ENCODE peak calls at places on chromosomes 13 and 19, in ten cellular contexts. One of them, this sample, is unnamed.

GRCh38 chr19:55392820-55393219 is 7.1 kb downstream of the RPL28 start:
- DNase-seq in frontal cortex: no peak
- DNase-seq in lower leg skin: no peak
- DNase-seq in non-pigmented ciliary epithelial cell: no peak
- DNase-seq in astrocyte of the spinal cord: no peak
- DNase-seq in Karpas-422: no peak
- DNase-seq in T-helper 2 cell: no peak
- DNase-seq in DMS 273 treated with DMSO at 0.1 percent for 48 hours: no peak
- DNase-seq in activated CD4-positive, alpha-beta T cell treated with anti-CD3 and anti-CD28 coated beads for 48 hours: no peak
- DNase-seq in AG09309: no peak
- DNase-seq in this sample: no peak

GRCh38 chr13:89541091-89542030 is 1806.1 kb upstream of the MIR17HG start:
- DNase-seq in frontal cortex: no peak
- DNase-seq in lower leg skin: no peak
- DNase-seq in non-pigmented ciliary epithelial cell: no peak
- DNase-seq in astrocyte of the spinal cord: no peak
- DNase-seq in Karpas-422: no peak
- DNase-seq in T-helper 2 cell: no peak
- DNase-seq in DMS 273 treated with DMSO at 0.1 percent for 48 hours: no peak
- DNase-seq in activated CD4-positive, alpha-beta T cell treated with anti-CD3 and anti-CD28 coated beads for 48 hours: no peak
- DNase-seq in AG09309: no peak
- DNase-seq in this sample: no peak

GRCh38 chr13:75635621-75636338 is at the start of gene LMO7:
- DNase-seq in frontal cortex: peak; percentile 64
- DNase-seq in lower leg skin: peak; percentile 16
- DNase-seq in non-pigmented ciliary epithelial cell: no peak
- DNase-seq in astrocyte of the spinal cord: peak; percentile 73
- DNase-seq in Karpas-422: no peak
- DNase-seq in T-helper 2 cell: peak; percentile 37
- DNase-seq in DMS 273 treated with DMSO at 0.1 percent for 48 hours: no peak
- DNase-seq in activated CD4-positive, alpha-beta T cell treated with anti-CD3 and anti-CD28 coated beads for 48 hours: peak; percentile 39
- DNase-seq in AG09309: no peak
- DNase-seq in this sample: peak; percentile 49

GRCh38 chr19:35655600-35655999 is 7.5 kb downstream of the COX6B1 start:
- DNase-seq in frontal cortex: no peak
- DNase-seq in lower leg skin: no peak
- DNase-seq in non-pigmented ciliary epithelial cell: no peak
- DNase-seq in astrocyte of the spinal cord: no peak
- DNase-seq in Karpas-422: no peak
- DNase-seq in T-helper 2 cell: no peak
- DNase-seq in DMS 273 treated with DMSO at 0.1 percent for 48 hours: no peak
- DNase-seq in activated CD4-positive, alpha-beta T cell treated with anti-CD3 and anti-CD28 coated beads for 48 hours: no peak
- DNase-seq in AG09309: no peak
- DNase-seq in this sample: no peak

GRCh38 chr19:38675611-38676010 is 28.2 kb downstream of the ACTN4 start:
- DNase-seq in frontal cortex: no peak
- DNase-seq in lower leg skin: no peak
- DNase-seq in non-pigmented ciliary epithelial cell: no peak
- DNase-seq in astrocyte of the spinal cord: no peak
- DNase-seq in Karpas-422: no peak
- DNase-seq in T-helper 2 cell: no peak
- DNase-seq in DMS 273 treated with DMSO at 0.1 percent for 48 hours: no peak
- DNase-seq in activated CD4-positive, alpha-beta T cell treated with anti-CD3 and anti-CD28 coated beads for 48 hours: no peak
- DNase-seq in AG09309: no peak
- DNase-seq in this sample: no peak

GRCh38 chr13:71626396-71626795 is 240.6 kb downstream of the DACH1 start:
- DNase-seq in frontal cortex: no peak
- DNase-seq in lower leg skin: no peak
- DNase-seq in non-pigmented ciliary epithelial cell: no peak
- DNase-seq in astrocyte of the spinal cord: no peak
- DNase-seq in Karpas-422: no peak
- DNase-seq in T-helper 2 cell: no peak
- DNase-seq in DMS 273 treated with DMSO at 0.1 percent for 48 hours: no peak
- DNase-seq in activated CD4-positive, alpha-beta T cell treated with anti-CD3 and anti-CD28 coated beads for 48 hours: no peak
- DNase-seq in AG09309: no peak
- DNase-seq in this sample: no peak

GRCh38 chr13:57704031-57704430 is 72.5 kb downstream of the PCDH17 start:
- DNase-seq in frontal cortex: no peak
- DNase-seq in lower leg skin: no peak
- DNase-seq in non-pigmented ciliary epithelial cell: no peak
- DNase-seq in astrocyte of the spinal cord: no peak
- DNase-seq in Karpas-422: no peak
- DNase-seq in T-helper 2 cell: no peak
- DNase-seq in DMS 273 treated with DMSO at 0.1 percent for 48 hours: no peak
- DNase-seq in activated CD4-positive, alpha-beta T cell treated with anti-CD3 and anti-CD28 coated beads for 48 hours: no peak
- DNase-seq in AG09309: no peak
- DNase-seq in this sample: no peak

GRCh38 chr19:33377586-33378475 is 4.3 kb downstream of the CEBPG start:
- DNase-seq in frontal cortex: no peak
- DNase-seq in lower leg skin: no peak
- DNase-seq in non-pigmented ciliary epithelial cell: no peak
- DNase-seq in astrocyte of the spinal cord: no peak
- DNase-seq in Karpas-422: no peak
- DNase-seq in T-helper 2 cell: no peak
- DNase-seq in DMS 273 treated with DMSO at 0.1 percent for 48 hours: no peak
- DNase-seq in activated CD4-positive, alpha-beta T cell treated with anti-CD3 and anti-CD28 coated beads for 48 hours: no peak
- DNase-seq in AG09309: no peak
- DNase-seq in this sample: peak; percentile 38

GRCh38 chr13:98890920-98891319 is 86.9 kb downstream of the DOCK9 start:
- DNase-seq in frontal cortex: no peak
- DNase-seq in lower leg skin: no peak
- DNase-seq in non-pigmented ciliary epithelial cell: no peak
- DNase-seq in astrocyte of the spinal cord: no peak
- DNase-seq in Karpas-422: no peak
- DNase-seq in T-helper 2 cell: no peak
- DNase-seq in DMS 273 treated with DMSO at 0.1 percent for 48 hours: no peak
- DNase-seq in activated CD4-positive, alpha-beta T cell treated with anti-CD3 and anti-CD28 coated beads for 48 hours: no peak
- DNase-seq in AG09309: no peak
- DNase-seq in this sample: no peak

GRCh38 chr13:44140146-44140545 is 233.5 kb upstream of the SERP2 start:
- DNase-seq in frontal cortex: no peak
- DNase-seq in lower leg skin: no peak
- DNase-seq in non-pigmented ciliary epithelial cell: no peak
- DNase-seq in astrocyte of the spinal cord: no peak
- DNase-seq in Karpas-422: no peak
- DNase-seq in T-helper 2 cell: no peak
- DNase-seq in DMS 273 treated with DMSO at 0.1 percent for 48 hours: no peak
- DNase-seq in activated CD4-positive, alpha-beta T cell treated with anti-CD3 and anti-CD28 coated beads for 48 hours: no peak
- DNase-seq in AG09309: no peak
- DNase-seq in this sample: no peak

GRCh38 chr19:12139309-12139708 is 841 bp downstream of the ZNF20 start:
- DNase-seq in frontal cortex: no peak
- DNase-seq in lower leg skin: no peak
- DNase-seq in non-pigmented ciliary epithelial cell: no peak
- DNase-seq in astrocyte of the spinal cord: peak; percentile 19
- DNase-seq in Karpas-422: no peak
- DNase-seq in T-helper 2 cell: no peak
- DNase-seq in DMS 273 treated with DMSO at 0.1 percent for 48 hours: no peak
- DNase-seq in activated CD4-positive, alpha-beta T cell treated with anti-CD3 and anti-CD28 coated beads for 48 hours: no peak
- DNase-seq in AG09309: no peak
- DNase-seq in this sample: no peak

GRCh38 chr13:29733069-29733700 is 117.2 kb downstream of the UBL3 start:
- DNase-seq in frontal cortex: no peak
- DNase-seq in lower leg skin: peak; percentile 55
- DNase-seq in non-pigmented ciliary epithelial cell: no peak
- DNase-seq in astrocyte of the spinal cord: no peak
- DNase-seq in Karpas-422: no peak
- DNase-seq in T-helper 2 cell: no peak
- DNase-seq in DMS 273 treated with DMSO at 0.1 percent for 48 hours: no peak
- DNase-seq in activated CD4-positive, alpha-beta T cell treated with anti-CD3 and anti-CD28 coated beads for 48 hours: no peak
- DNase-seq in AG09309: no peak
- DNase-seq in this sample: no peak